ENCODE peak calls at places on chromosomes 7 and 10, in nine cellular contexts. P is stimulated activated CD8-positive, alpha-beta memory T cell treated with anti-CD3 and anti-CD28 coated beads, Interleukin-2, amount 100 ng/mL, for 1 hour; I is NCI-H345; O is stimulated activated CD4-positive, alpha-beta T cell treated with anti-CD3 and anti-CD28 coated beads, Interleukin-15, amount 100 ng/mL, for 24 hours; N is left colon; B is substantia nigra; Z is NCI-H774; J is NCI-H2081 treated with DMSO at 0.1 percent for 48 hours; E is CD4-positive, alpha-beta T cell. Q is an unnamed sample.

GRCh38 chr7:151157645-151158329 is 9.7 kb downstream of the GBX1 start:
- DNase-seq in B (no peak), N (no peak), P (no peak), J (no peak), E (no peak), Z (no peak), I (no peak), O (no peak), Q (no peak)

GRCh38 chr10:51092402-51092801 is 18.1 kb downstream of the PRKG1 start:
- DNase-seq in E (no peak), P (no peak), B (peak), I (no peak), Z (no peak), O (no peak), J (no peak), N (peak), Q (no peak)

GRCh38 chr10:117536862-117537435 is 5.6 kb upstream of the EMX2 start:
- DNase-seq in B (no peak), E (no peak), J (no peak), O (no peak), P (no peak), Z (no peak), I (no peak), N (no peak), Q (no peak)

GRCh38 chr10:19874791-19875190 is 58.6 kb downstream of the PLXDC2 start:
- DNase-seq in P (no peak), N (no peak), E (no peak), Z (no peak), O (no peak), I (no peak), B (no peak), J (no peak), Q (no peak)

GRCh38 chr7:111672901-111673300 is 110.6 kb upstream of the IMMP2L start:
- DNase-seq in P (no peak), I (no peak), Z (no peak), J (no peak), E (no peak), B (no peak), N (no peak), O (no peak), Q (no peak)

GRCh38 chr10:27779462-27779861 is 33.8 kb upstream of the MKX start:
- DNase-seq in P (no peak), I (no peak), J (no peak), O (no peak), E (no peak), N (no peak), B (no peak), Z (no peak), Q (no peak)

GRCh38 chr7:37352974-37353948 is 95.4 kb downstream of the ELMO1 start:
- DNase-seq in O (peak), E (peak), B (no peak), I (peak), N (peak), Z (no peak), P (peak), J (no peak), Q (peak)

GRCh38 chr7:26880852-26881251 is 16.5 kb upstream of the SKAP2 start:
- DNase-seq in J (no peak), P (no peak), E (no peak), Z (no peak), N (no peak), O (no peak), I (no peak), B (no peak), Q (no peak)

GRCh38 chr10:86960003-86960862 is 1.8 kb downstream of the SNCG start:
- DNase-seq in P (no peak), O (peak), J (no peak), I (no peak), B (no peak), E (no peak), Z (no peak), N (peak), Q (peak)

GRCh38 chr7:93231264-93231663 is 902 bp upstream of the VPS50 start:
- DNase-seq in I (no peak), J (no peak), E (no peak), O (no peak), P (no peak), Z (no peak), B (no peak), N (no peak), Q (no peak)

GRCh38 chr10:59362991-59363390 is 642 bp upstream of the FAM13C start:
- DNase-seq in E (no peak), Z (peak), P (no peak), I (peak), O (peak), N (peak), B (peak), J (no peak), Q (peak)

GRCh38 chr7:74174606-74175082 is 488 bp downstream of the EIF4H start:
- DNase-seq in J (no peak), B (no peak), I (peak), P (no peak), O (peak), E (peak), N (peak), Z (no peak), Q (peak)

GRCh38 chr7:127884066-127884559 is 147.1 kb downstream of the LRRC4 start:
- DNase-seq in J (no peak), O (no peak), E (no peak), B (no peak), P (no peak), N (no peak), I (no peak), Z (no peak), Q (no peak)

GRCh38 chr10:47318706-47319105 is 3.5 kb upstream of the GDF2 start:
- DNase-seq in Z (no peak), I (no peak), E (no peak), P (no peak), J (no peak), B (no peak), N (no peak), O (no peak), Q (no peak)

GRCh38 chr10:118241229-118242137 is 100.6 kb downstream of the FAM204A start:
- DNase-seq in E (peak), P (peak), J (no peak), Z (peak), N (peak), I (peak), B (peak), O (peak), Q (peak)

GRCh38 chr7:130560972-130561371 is 69.1 kb downstream of the MEST start:
- DNase-seq in P (no peak), N (no peak), J (peak), B (no peak), I (no peak), Z (no peak), O (no peak), E (no peak), Q (peak)

GRCh38 chr7:85681241-85681640 is 494.4 kb upstream of the SEMA3D start:
- DNase-seq in J (no peak), N (no peak), E (no peak), P (no peak), Z (no peak), O (no peak), I (no peak), B (no peak), Q (no peak)

GRCh38 chr7:122902751-122903495 is 16.7 kb upstream of the CADPS2 start:
- DNase-seq in B (no peak), E (no peak), N (no peak), P (no peak), I (peak), Z (no peak), O (no peak), J (no peak), Q (no peak)

GRCh38 chr10:74851834-74852233 is 25.4 kb downstream of the KAT6B start:
- DNase-seq in J (no peak), P (no peak), E (no peak), Z (no peak), I (no peak), O (no peak), B (no peak), N (no peak), Q (no peak)

GRCh38 chr10:132526676-132527075 is 10.9 kb upstream of the INPP5A start:
- DNase-seq in I (no peak), N (no peak), B (no peak), Z (no peak), O (no peak), P (no peak), E (no peak), J (no peak), Q (no peak)

GRCh38 chr10:58952747-58953466 is 223.5 kb upstream of the PHYHIPL start:
- DNase-seq in B (peak), N (peak), E (no peak), Z (peak), O (peak), J (no peak), P (no peak), I (peak), Q (no peak)

GRCh38 chr7:71034243-71034642 is 97.7 kb upstream of the GALNT17 start:
- DNase-seq in P (no peak), O (no peak), Z (no peak), I (no peak), E (no peak), B (no peak), J (no peak), N (no peak), Q (no peak)

GRCh38 chr7:92517626-92518025 is 10.7 kb downstream of the PEX1 start:
- DNase-seq in O (no peak), N (no peak), E (no peak), P (no peak), B (no peak), I (no peak), J (no peak), Z (no peak), Q (no peak)